ENCODE peak calls at places on chromosome 11, in seven cellular contexts. S is right atrium auricular region, D is AG10803, Y is astrocyte of the cerebellum, A is GM12865, I is IMR-90, H is lower leg skin. W is an unnamed sample.

GRCh38 chr11:15473954-15474837 is 359.5 kb downstream of the INSC start:
- DNase-seq in A (peak), D (no peak), Y (no peak), S (no peak), H (no peak), I (no peak), W (no peak)

GRCh38 chr11:32225491-32226285 is 134.8 kb downstream of the RCN1 start:
- DNase-seq in A (no peak), I (no peak), D (no peak), Y (no peak), S (no peak), H (peak), W (no peak)

GRCh38 chr11:129729823-129730222 is 85.8 kb upstream of the TMEM45B start:
- DNase-seq in A (no peak), D (no peak), H (peak), Y (no peak), I (no peak), S (no peak), W (no peak)

GRCh38 chr11:111604392-111605009 is 2.3 kb downstream of the SIK2 start:
- DNase-seq in D (peak), S (no peak), Y (peak), H (no peak), A (peak), I (peak), W (peak)

GRCh38 chr11:32935462-32936029 is 42.9 kb downstream of the QSER1 start:
- DNase-seq in D (no peak), S (no peak), Y (no peak), H (no peak), I (no peak), A (no peak), W (peak)

GRCh38 chr11:114301088-114301487 is 4.9 kb downstream of the NNMT start:
- DNase-seq in D (no peak), Y (no peak), A (no peak), I (no peak), S (no peak), H (no peak), W (no peak)

GRCh38 chr11:34599406-34599901 is 21.4 kb upstream of the EHF start:
- DNase-seq in H (no peak), D (peak), S (no peak), A (peak), Y (no peak), I (peak), W (peak)

GRCh38 chr11:111905391-111905790 is 6.2 kb downstream of the CRYAB start:
- DNase-seq in I (peak), A (no peak), Y (no peak), S (no peak), H (no peak), D (no peak), W (no peak)

GRCh38 chr11:125568970-125569912 is at the start of gene EI24:
- DNase-seq in Y (peak), D (peak), H (peak), S (peak), A (peak), I (peak), W (peak)

GRCh38 chr11:287821-288327 is 1.1 kb upstream of the PGGHG start:
- DNase-seq in D (no peak), I (no peak), S (no peak), A (no peak), H (peak), Y (no peak), W (no peak)

GRCh38 chr11:71112454-71112853 is 139.9 kb downstream of the SHANK2 start:
- DNase-seq in D (no peak), Y (no peak), S (no peak), A (no peak), I (no peak), H (no peak), W (no peak)

GRCh38 chr11:84819128-84819527 is 808.0 kb downstream of the DLG2 start:
- DNase-seq in S (no peak), H (no peak), I (no peak), D (peak), Y (no peak), A (no peak), W (peak)

GRCh38 chr11:33863418-33864172 is 28.3 kb downstream of the LMO2 start:
- DNase-seq in H (peak), S (no peak), D (no peak), A (no peak), I (no peak), Y (no peak), W (no peak)

GRCh38 chr11:17827006-17827405 is 92.4 kb downstream of the KCNC1 start:
- DNase-seq in I (no peak), D (no peak), A (no peak), H (no peak), Y (no peak), S (no peak), W (no peak)

GRCh38 chr11:65556470-65557279 is 1.5 kb downstream of the LTBP3 start:
- DNase-seq in Y (no peak), I (no peak), S (no peak), A (no peak), H (no peak), D (no peak), W (no peak)

GRCh38 chr11:126164781-126165180 is 46.7 kb downstream of the RPUSD4 start:
- DNase-seq in I (no peak), S (no peak), Y (no peak), H (no peak), D (no peak), A (no peak), W (no peak)

GRCh38 chr11:127470485-127470884 is 469.9 kb upstream of the KIRREL3 start:
- DNase-seq in A (peak), Y (no peak), S (no peak), H (no peak), D (no peak), I (no peak), W (no peak)

GRCh38 chr11:72238040-72238450 is 5.9 kb downstream of the PHOX2A start:
- DNase-seq in A (peak), H (peak), S (no peak), I (peak), D (peak), Y (peak), W (peak)
- TF ChIP-seq CTCF in A (peak), H (no peak), S (peak), I (peak), D (peak), Y (peak), W (peak)

DNA sequence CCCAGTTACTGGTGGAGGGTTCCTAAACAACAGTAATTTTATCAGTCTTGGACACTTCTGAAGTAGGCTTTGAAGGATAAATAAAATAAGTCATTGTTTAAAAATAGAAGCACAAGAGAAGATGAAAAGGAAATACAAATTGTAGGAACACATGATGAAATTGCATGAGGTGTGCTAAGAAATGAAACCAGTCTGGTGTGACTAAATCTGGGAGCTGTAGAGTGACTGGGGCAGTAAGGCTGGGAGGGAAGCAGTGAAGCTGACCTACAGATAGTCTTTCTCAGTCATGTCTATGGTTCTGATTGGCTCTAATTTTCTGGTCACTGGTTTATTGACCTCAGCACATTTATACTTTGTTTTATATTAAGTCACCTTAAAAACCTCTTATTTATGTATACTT is 139.1 kb downstream of the SLC17A6 start:
- DNase-seq in H (no peak), Y (no peak), I (peak), A (no peak), S (no peak), D (no peak), W (peak)
- H3K4me3 ChIP-seq in H (no peak), Y (no peak), I (no peak), A (no peak), S (no peak), D (no peak), W (no peak)

GRCh38 chr11:1574256-1575242 is 2.5 kb upstream of the DUSP8 start:
- DNase-seq in H (no peak), Y (no peak), A (peak), D (peak), I (peak), S (no peak), W (peak)
- TF ChIP-seq CTCF in H (no peak), Y (peak), A (peak), D (peak), I (peak), S (peak), W (peak)

DNA sequence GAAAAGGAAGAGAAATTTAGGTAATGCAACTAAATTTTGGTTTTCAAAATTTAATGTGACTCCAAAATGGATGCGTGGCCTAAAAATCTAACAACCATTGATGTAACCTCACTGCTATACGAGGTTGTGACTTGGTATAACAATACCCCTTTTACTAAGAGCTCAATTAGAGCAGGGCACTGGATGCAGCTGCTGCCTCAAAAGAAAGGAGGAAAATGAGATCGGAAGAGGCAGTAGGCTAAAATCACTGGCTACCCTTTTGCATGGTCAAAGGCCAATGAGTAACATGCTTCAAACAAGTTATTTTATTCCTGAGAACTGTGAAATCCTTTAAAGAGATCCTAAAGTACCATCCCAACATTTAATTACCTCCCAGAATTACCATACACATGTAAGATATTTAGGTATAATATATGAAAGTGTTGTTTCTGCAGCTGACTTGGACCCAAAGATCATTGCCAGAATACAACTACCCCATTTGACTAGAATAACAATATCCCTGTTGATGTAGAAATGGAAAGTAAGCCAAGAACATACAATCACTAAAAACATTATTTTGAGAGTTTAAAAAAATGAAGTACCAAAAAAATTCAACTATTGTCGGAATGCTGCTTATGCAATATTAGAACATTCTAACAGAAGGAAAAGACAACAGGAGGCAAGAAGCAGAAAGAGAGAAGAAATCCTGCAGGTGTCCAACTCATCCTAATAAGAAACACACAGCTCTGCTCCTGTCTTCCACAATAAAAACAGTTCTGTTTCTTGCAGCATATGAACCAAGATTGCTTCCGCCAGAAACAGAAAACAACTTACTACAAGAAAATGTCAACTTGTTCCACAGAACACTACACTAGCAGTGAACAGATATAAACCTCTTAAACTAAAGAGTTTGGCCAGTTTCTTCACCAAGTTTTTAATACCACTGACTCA is 15.0 kb downstream of the SIK3 start:
- DNase-seq in I (no peak), A (no peak), Y (no peak), D (peak), S (no peak), H (no peak), W (no peak)
- H3K4me3 ChIP-seq in I (no peak), A (no peak), Y (no peak), D (no peak), S (no peak), H (no peak), W (no peak)

W was measured in fibroblast of mammary gland.